ENCODE peak calls at places on chromosomes 11 and 22, in seven cellular contexts. One of them, this sample, is unnamed.

GRCh38 chr22:17085277-17086091 is 684 bp downstream of the IL17RA start:
- DNase-seq in HuH-7: no peak
- DNase-seq in heart left ventricle: peak; percentile 45
- DNase-seq in activated naive CD4-positive, alpha-beta T cell treated with anti-CD3 and anti-CD28 coated beads, Interleukin-2, amount 50 U/mL, for 16 hours: peak; percentile 55
- DNase-seq in SW480: no peak
- DNase-seq in left ventricle myocardium inferior: peak; percentile 48
- DNase-seq in Daoy: no peak
- DNase-seq in this sample: no peak

GRCh38 chr22:48705917-48706605 is 1121.6 kb downstream of the BRD1 start:
- DNase-seq in Daoy: no peak
- DNase-seq in HuH-7: no peak
- DNase-seq in heart left ventricle: no peak
- DNase-seq in SW480: no peak
- DNase-seq in left ventricle myocardium inferior: peak; percentile 0
- DNase-seq in activated naive CD4-positive, alpha-beta T cell treated with anti-CD3 and anti-CD28 coated beads, Interleukin-2, amount 50 U/mL, for 16 hours: no peak
- DNase-seq in this sample: no peak

GRCh38 chr11:102283088-102283487 is 34.2 kb upstream of the BIRC3 start:
- DNase-seq in activated naive CD4-positive, alpha-beta T cell treated with anti-CD3 and anti-CD28 coated beads, Interleukin-2, amount 50 U/mL, for 16 hours: no peak
- DNase-seq in HuH-7: no peak
- DNase-seq in heart left ventricle: no peak
- DNase-seq in left ventricle myocardium inferior: no peak
- DNase-seq in Daoy: no peak
- DNase-seq in SW480: no peak
- DNase-seq in this sample: no peak

GRCh38 chr11:74662487-74663103 is 68.6 kb downstream of the CHRDL2 start:
- DNase-seq in SW480: no peak
- DNase-seq in heart left ventricle: no peak
- DNase-seq in Daoy: no peak
- DNase-seq in activated naive CD4-positive, alpha-beta T cell treated with anti-CD3 and anti-CD28 coated beads, Interleukin-2, amount 50 U/mL, for 16 hours: no peak
- DNase-seq in HuH-7: no peak
- DNase-seq in left ventricle myocardium inferior: no peak
- DNase-seq in this sample: no peak

GRCh38 chr22:31611065-31611760 is 50.8 kb downstream of the PISD start:
- DNase-seq in SW480: no peak
- DNase-seq in Daoy: no peak
- DNase-seq in heart left ventricle: no peak
- DNase-seq in HuH-7: no peak
- DNase-seq in left ventricle myocardium inferior: no peak
- DNase-seq in activated naive CD4-positive, alpha-beta T cell treated with anti-CD3 and anti-CD28 coated beads, Interleukin-2, amount 50 U/mL, for 16 hours: no peak
- DNase-seq in this sample: no peak

GRCh38 chr22:17946691-17947367 is 77.5 kb downstream of the MICAL3 start:
- DNase-seq in left ventricle myocardium inferior: no peak
- DNase-seq in HuH-7: no peak
- DNase-seq in Daoy: no peak
- DNase-seq in activated naive CD4-positive, alpha-beta T cell treated with anti-CD3 and anti-CD28 coated beads, Interleukin-2, amount 50 U/mL, for 16 hours: no peak
- DNase-seq in heart left ventricle: no peak
- DNase-seq in SW480: no peak
- DNase-seq in this sample: no peak

GRCh38 chr11:110896358-110896757 is 184.1 kb upstream of the ARHGAP20 start:
- DNase-seq in HuH-7: no peak
- DNase-seq in heart left ventricle: no peak
- DNase-seq in SW480: peak; percentile 54
- DNase-seq in left ventricle myocardium inferior: no peak
- DNase-seq in activated naive CD4-positive, alpha-beta T cell treated with anti-CD3 and anti-CD28 coated beads, Interleukin-2, amount 50 U/mL, for 16 hours: no peak
- DNase-seq in Daoy: no peak
- DNase-seq in this sample: no peak

GRCh38 chr11:65546217-65546958 is 11.8 kb downstream of the LTBP3 start:
- DNase-seq in HuH-7: peak; percentile 96
- DNase-seq in activated naive CD4-positive, alpha-beta T cell treated with anti-CD3 and anti-CD28 coated beads, Interleukin-2, amount 50 U/mL, for 16 hours: peak; percentile 96
- DNase-seq in SW480: no peak
- DNase-seq in left ventricle myocardium inferior: peak; percentile 77
- DNase-seq in Daoy: peak; percentile 51
- DNase-seq in heart left ventricle: peak; percentile 78
- DNase-seq in this sample: peak; percentile 99

GRCh38 chr22:23219317-23219716 is 39.0 kb downstream of the BCR start:
- DNase-seq in activated naive CD4-positive, alpha-beta T cell treated with anti-CD3 and anti-CD28 coated beads, Interleukin-2, amount 50 U/mL, for 16 hours: no peak
- DNase-seq in SW480: no peak
- DNase-seq in heart left ventricle: no peak
- DNase-seq in Daoy: no peak
- DNase-seq in HuH-7: no peak
- DNase-seq in left ventricle myocardium inferior: no peak
- DNase-seq in this sample: no peak

GRCh38 chr11:2586091-2586792 is 113.6 kb downstream of the KCNQ1OT1 start:
- DNase-seq in activated naive CD4-positive, alpha-beta T cell treated with anti-CD3 and anti-CD28 coated beads, Interleukin-2, amount 50 U/mL, for 16 hours: peak; percentile 3
- DNase-seq in heart left ventricle: peak; percentile 19
- DNase-seq in left ventricle myocardium inferior: peak; percentile 9
- DNase-seq in Daoy: peak; percentile 0
- DNase-seq in SW480: peak; percentile 30
- DNase-seq in HuH-7: peak; percentile 7
- DNase-seq in this sample: no peak

GRCh38 chr11:125300791-125301218 is 136.3 kb downstream of the PKNOX2 start:
- DNase-seq in SW480: peak; percentile 35
- DNase-seq in activated naive CD4-positive, alpha-beta T cell treated with anti-CD3 and anti-CD28 coated beads, Interleukin-2, amount 50 U/mL, for 16 hours: no peak
- DNase-seq in heart left ventricle: no peak
- DNase-seq in left ventricle myocardium inferior: peak; percentile 31
- DNase-seq in HuH-7: no peak
- DNase-seq in Daoy: peak; percentile 89
- DNase-seq in this sample: peak; percentile 23

GRCh38 chr22:46036558-46037408 is 59.8 kb upstream of the WNT7B start:
- DNase-seq in heart left ventricle: no peak
- DNase-seq in HuH-7: peak; percentile 85
- DNase-seq in Daoy: peak; percentile 59
- DNase-seq in SW480: peak; percentile 52
- DNase-seq in activated naive CD4-positive, alpha-beta T cell treated with anti-CD3 and anti-CD28 coated beads, Interleukin-2, amount 50 U/mL, for 16 hours: peak; percentile 56
- DNase-seq in left ventricle myocardium inferior: no peak
- DNase-seq in this sample: peak; percentile 50

GRCh38 chr11:76653674-76654309 is 16.8 kb downstream of the LRRC32 start:
- DNase-seq in SW480: no peak
- DNase-seq in HuH-7: no peak
- DNase-seq in heart left ventricle: peak; percentile 72
- DNase-seq in activated naive CD4-positive, alpha-beta T cell treated with anti-CD3 and anti-CD28 coated beads, Interleukin-2, amount 50 U/mL, for 16 hours: no peak
- DNase-seq in Daoy: no peak
- DNase-seq in left ventricle myocardium inferior: peak; percentile 64
- DNase-seq in this sample: no peak

GRCh38 chr11:3983101-3983500 is 111.5 kb upstream of the RRM1 start:
- DNase-seq in activated naive CD4-positive, alpha-beta T cell treated with anti-CD3 and anti-CD28 coated beads, Interleukin-2, amount 50 U/mL, for 16 hours: no peak
- DNase-seq in Daoy: no peak
- DNase-seq in left ventricle myocardium inferior: no peak
- DNase-seq in SW480: no peak
- DNase-seq in HuH-7: no peak
- DNase-seq in heart left ventricle: no peak
- DNase-seq in this sample: no peak